ENCODE peak calls at places on chromosomes 3 and 15, in eight cellular contexts. T is cardiac muscle cell, O is right lobe of liver, S is AG04450, K is A549, P is esophagus squamous epithelium, H is pancreas, I is sigmoid colon. X is an unnamed sample.

GRCh38 chr15:74013374-74013893 is 18.9 kb downstream of the PML start:
- DNase-seq in P (no peak), K (no peak), H (no peak), S (no peak), O (no peak), I (no peak), T (no peak), X (no peak)

GRCh38 chr3:124558898-124559649 is 171.2 kb upstream of the UMPS start:
- DNase-seq in P (no peak), K (peak; percentile 36), T (peak; percentile 99), O (peak; percentile 58), S (peak; percentile 86), H (peak; percentile 72), I (peak; percentile 87), X (no peak)

GRCh38 chr3:185820973-185821758 is 3.7 kb downstream of the IGF2BP2 start:
- DNase-seq in I (no peak), P (no peak), H (no peak), K (peak; percentile 42), O (no peak), S (peak; percentile 78), T (peak; percentile 84), X (peak; percentile 34)

GRCh38 chr3:4806535-4807108 is 172.6 kb upstream of the BHLHE40 start:
- DNase-seq in T (no peak), O (no peak), I (no peak), P (no peak), S (no peak), H (no peak), K (no peak), X (no peak)

GRCh38 chr15:84398763-84399701 is 163.5 kb downstream of the GOLGA6L4 start:
- DNase-seq in P (no peak), K (no peak), H (no peak), T (no peak), S (no peak), I (no peak), O (peak; percentile 42), X (no peak)

GRCh38 chr3:47542614-47543173 is 29.2 kb upstream of the ELP6 start:
- DNase-seq in K (no peak), S (no peak), H (peak; percentile 31), I (peak; percentile 82), O (no peak), T (peak; percentile 36), P (no peak), X (no peak)

GRCh38 chr3:79822076-79822475 is 54.3 kb upstream of the ROBO1 start:
- DNase-seq in I (no peak), K (no peak), S (no peak), T (no peak), O (no peak), P (no peak), H (no peak), X (no peak)

GRCh38 chr3:152365766-152366593 is 97.3 kb downstream of the MBNL1 start:
- DNase-seq in S (no peak), K (no peak), O (no peak), H (no peak), I (no peak), P (no peak), T (peak; percentile 35), X (no peak)

GRCh38 chr3:143612541-143612940 is 235.7 kb downstream of the SLC9A9 start:
- DNase-seq in O (no peak), P (no peak), I (no peak), S (no peak), K (no peak), H (no peak), T (no peak), X (no peak)

GRCh38 chr15:63475670-63476069 is 28.7 kb upstream of the USP3 start:
- DNase-seq in I (no peak), S (no peak), P (no peak), O (no peak), H (no peak), K (no peak), T (no peak), X (no peak)

DNA sequence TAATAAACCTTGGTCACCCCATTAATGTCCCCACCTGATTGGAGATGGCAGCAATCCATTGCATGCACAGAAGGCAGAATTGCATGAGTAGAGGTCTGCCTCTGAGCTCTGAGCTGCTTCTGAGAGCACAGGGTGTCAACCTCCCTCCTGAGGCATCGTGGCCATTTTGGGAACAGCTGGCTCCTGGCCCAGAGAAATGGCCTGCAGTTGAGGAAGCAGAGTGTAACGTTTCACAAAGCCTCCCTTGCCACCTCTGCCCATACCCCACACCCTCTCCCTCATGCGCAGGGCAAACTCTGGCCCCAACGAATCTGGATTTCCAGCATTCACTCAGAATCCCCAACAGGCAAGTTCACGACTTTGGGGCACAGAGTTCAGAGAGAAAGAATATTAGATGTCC is 198.9 kb downstream of the ADAMTS9 start:
- DNase-seq in H (no peak), T (no peak), I (no peak), K (no peak), P (no peak), S (no peak), O (no peak), X (peak; percentile 11)
- H3K4me3 ChIP-seq in H (no peak overlapping the region), T (no peak overlapping the region), I (no peak overlapping the region), K (no peak overlapping the region), P (no peak overlapping the region), S (no peak overlapping the region), O (no peak overlapping the region), X (peak overlapping the region; percentile 13)

GRCh38 chr3:49219132-49219531 is 47.7 kb downstream of the KLHDC8B start:
- DNase-seq in T (no peak), I (no peak), H (no peak), P (no peak), O (no peak), K (no peak), S (no peak), X (no peak)
- H3K27ac ChIP-seq in T (no peak overlapping the region), I (peak overlapping the region; percentile 85), H (no peak overlapping the region), P (peak overlapping the region; percentile 86), O (no peak overlapping the region), K (peak overlapping the region; percentile 79), S (peak overlapping the region; percentile 70), X (no peak overlapping the region)

GRCh38 chr15:37107754-37108724 is 7.7 kb upstream of the MEIS2 start:
- DNase-seq in O (no peak), H (no peak), P (no peak), T (peak; percentile 56), I (no peak), K (no peak), S (no peak), X (no peak)
- H3K4me3 ChIP-seq in O (no peak overlapping the region), H (no peak overlapping the region), P (peak overlapping the region; percentile 71), T (peak overlapping the region; percentile 98), I (peak overlapping the region; percentile 21), K (no peak overlapping the region), S (no peak overlapping the region), X (peak overlapping the region; percentile 58)

DNA sequence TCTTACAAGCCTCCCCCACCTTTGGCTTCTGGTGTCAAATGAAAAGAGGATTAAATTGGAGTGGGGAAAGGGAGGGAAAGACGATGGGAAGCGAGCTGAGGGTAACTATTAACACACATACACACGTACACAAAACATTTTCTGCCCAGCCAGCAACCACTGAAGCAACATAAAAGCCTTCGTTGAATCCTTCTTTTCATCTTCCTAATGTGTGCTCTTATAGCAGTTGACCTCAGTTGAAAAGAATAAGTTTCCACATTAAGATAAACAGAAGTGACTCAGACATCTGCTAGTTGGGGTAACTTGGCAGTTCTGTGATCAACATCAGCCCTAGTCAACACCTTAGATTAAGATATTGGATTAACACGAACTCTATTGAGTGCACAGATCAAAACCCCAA is 558.5 kb downstream of the MECOM start:
- DNase-seq in K (no peak), O (no peak), S (no peak), H (no peak), T (peak; percentile 65), I (no peak), P (no peak), X (no peak)
- H3K27ac ChIP-seq in K (no peak overlapping the region), O (no peak overlapping the region), S (peak overlapping the region; percentile 62), H (no peak overlapping the region), T (no peak overlapping the region), I (no peak overlapping the region), P (no peak overlapping the region), X (no peak overlapping the region)

DNA sequence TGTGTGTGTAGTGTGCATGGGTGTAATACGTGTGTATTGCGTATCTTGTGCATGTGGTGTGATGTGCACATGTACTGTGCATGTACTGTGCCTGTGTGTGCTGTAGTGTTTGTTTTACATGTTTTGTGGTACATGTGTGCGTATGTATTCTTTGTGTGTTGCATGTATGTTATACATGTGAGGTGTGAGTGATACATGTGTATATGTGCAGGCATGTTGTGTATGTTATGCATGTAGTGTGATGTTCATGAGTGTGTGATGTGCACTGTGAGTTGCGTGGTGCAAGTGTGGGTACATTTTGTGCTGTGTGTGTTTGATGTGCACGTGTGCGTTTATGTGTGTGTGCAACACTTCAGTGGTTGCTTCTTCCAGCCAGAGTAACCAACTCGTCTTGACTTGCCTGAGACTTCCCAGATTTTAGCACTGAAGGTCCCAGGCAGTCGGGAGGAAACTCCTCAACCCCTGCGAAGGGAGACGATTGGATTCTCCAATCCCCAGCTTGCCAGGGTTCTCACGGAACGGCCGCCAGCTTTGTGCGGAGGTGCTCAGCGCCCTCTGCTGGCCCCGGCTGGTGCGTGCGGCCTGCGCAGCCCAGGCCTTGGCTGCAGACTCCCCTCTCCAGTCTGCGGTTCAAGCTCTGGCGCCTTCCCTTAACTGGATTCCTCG is 3.6 kb downstream of the GALNT15 start:
- DNase-seq in I (peak; percentile 91), P (no peak), S (peak; percentile 76), T (peak; percentile 93), O (peak; percentile 82), H (peak; percentile 65), K (peak; percentile 72), X (peak; percentile 89)
- H3K4me3 ChIP-seq in I (peak overlapping the region; percentile 23), P (peak overlapping the region; percentile 66), S (peak overlapping the region; percentile 57), T (no peak overlapping the region), O (no peak overlapping the region), H (no peak overlapping the region), K (no peak overlapping the region), X (no peak overlapping the region)

GRCh38 chr3:51800758-51801140 is 21.7 kb upstream of the IQCF6 start:
- DNase-seq in T (no peak), H (no peak), P (no peak), K (no peak), O (no peak), I (no peak), S (no peak), X (no peak)
- H3K27ac ChIP-seq in T (no peak overlapping the region), H (no peak overlapping the region), P (no peak overlapping the region), K (no peak overlapping the region), O (no peak overlapping the region), I (no peak overlapping the region), S (no peak overlapping the region), X (no peak overlapping the region)

GRCh38 chr3:121737644-121738043 is 11.9 kb downstream of the GOLGB1 start:
- DNase-seq in O (no peak), S (no peak), P (no peak), K (no peak), H (no peak), I (no peak), T (no peak), X (no peak)
- H3K4me3 ChIP-seq in O (no peak overlapping the region), S (no peak overlapping the region), P (no peak overlapping the region), K (no peak overlapping the region), H (no peak overlapping the region), I (no peak overlapping the region), T (no peak overlapping the region), X (no peak overlapping the region)